ENCODE peak calls at places on chromosomes 2 and 18, in ten cellular contexts. P is fibroblast of pulmonary artery; F is HuH-7; I is stimulated activated CD4-positive, alpha-beta T cell treated with anti-CD3 and anti-CD28 coated beads, Interleukin-15, amount 100 ng/mL, for 1 hour; U is SHP77 treated with DMSO at 0.1 percent for 48 hours; C is small intestine; S is HCEC 1CT; N is NCI-H2029; G is activated T-cell treated with anti-CD3 and anti-CD28 coated beads for 48 hours; V is SK-MEL-5. A is an unnamed sample.

GRCh38 chr2:44639399-44639798 is 277.7 kb downstream of the CAMKMT start:
- DNase-seq in S (no peak), P (no peak), I (no peak), C (no peak), G (no peak), F (no peak), N (no peak), U (no peak), V (no peak), A (no peak)

GRCh38 chr2:134668821-134669220 is 50.0 kb downstream of the TMEM163 start:
- DNase-seq in F (no peak), P (no peak), N (no peak), U (no peak), V (no peak), C (peak; percentile 40), G (peak; percentile 56), I (peak; percentile 51), S (no peak), A (no peak)

GRCh38 chr2:54946220-54946568 is 104.1 kb downstream of the RTN4 start:
- DNase-seq in U (no peak), F (no peak), I (no peak), V (no peak), C (no peak), S (no peak), N (no peak), P (no peak), G (no peak), A (no peak)

GRCh38 chr2:38375711-38376345 is 1.2 kb downstream of the ATL2 start:
- DNase-seq in F (no peak), N (no peak), C (peak; percentile 15), S (peak; percentile 69), U (no peak), P (peak; percentile 34), I (no peak), V (no peak), G (peak; percentile 44), A (no peak)

GRCh38 chr2:225052703-225053102 is 10.4 kb upstream of the DOCK10 start:
- DNase-seq in F (no peak), V (no peak), U (no peak), C (peak; percentile 52), G (no peak), P (no peak), S (no peak), N (no peak), I (no peak), A (no peak)

GRCh38 chr2:46297546-46298271 is 502 bp downstream of the EPAS1 start:
- DNase-seq in P (peak; percentile 40), N (peak; percentile 52), S (peak; percentile 27), I (peak; percentile 56), C (peak; percentile 89), G (peak; percentile 43), V (no peak), U (no peak), F (peak; percentile 72), A (peak; percentile 77)

GRCh38 chr18:48153641-48154481 is 223.4 kb upstream of the SMAD2 start:
- DNase-seq in P (peak; percentile 78), V (no peak), F (no peak), I (no peak), U (no peak), C (no peak), G (no peak), S (peak; percentile 75), N (no peak), A (peak; percentile 24)

GRCh38 chr18:11657554-11657953 is 31.5 kb upstream of the GNAL start:
- DNase-seq in S (no peak), C (no peak), V (no peak), G (no peak), F (no peak), P (no peak), N (no peak), U (no peak), I (no peak), A (no peak)

GRCh38 chr2:28325567-28326468 is 66.8 kb upstream of the FOSL2 start:
- DNase-seq in P (no peak), U (peak; percentile 61), I (no peak), V (no peak), S (no peak), C (no peak), G (peak; percentile 33), N (no peak), F (no peak), A (peak; percentile 55)

GRCh38 chr2:107693604-107694003 is 133.1 kb upstream of the RGPD4 start:
- DNase-seq in F (no peak), C (no peak), N (no peak), S (no peak), G (no peak), U (no peak), P (no peak), I (no peak), V (no peak), A (no peak)

GRCh38 chr2:176187306-176188217 is 906 bp upstream of the HOXD1 start:
- DNase-seq in N (no peak), I (no peak), U (no peak), C (no peak), S (no peak), P (no peak), G (no peak), V (peak; percentile 42), F (peak; percentile 68), A (peak; percentile 19)

GRCh38 chr18:72605350-72605749 is 61.2 kb upstream of the CBLN2 start:
- DNase-seq in P (no peak), G (no peak), N (no peak), C (no peak), V (no peak), I (no peak), S (no peak), F (no peak), U (no peak), A (no peak)

GRCh38 chr2:26968001-26968400 is 2.4 kb upstream of the MAPRE3 start:
- DNase-seq in G (no peak), C (no peak), P (no peak), V (no peak), F (no peak), S (no peak), I (no peak), U (no peak), N (no peak), A (peak; percentile 87)

GRCh38 chr2:179272406-179273192 is 8.0 kb upstream of the SESTD1 start:
- DNase-seq in U (no peak), N (peak; percentile 74), G (no peak), F (no peak), I (no peak), V (peak; percentile 83), C (peak; percentile 61), P (peak; percentile 94), S (peak; percentile 39), A (peak; percentile 63)

GRCh38 chr2:3277748-3278520 is 99.7 kb downstream of the EIPR1 start:
- DNase-seq in N (no peak), I (no peak), C (no peak), P (no peak), U (no peak), V (no peak), F (no peak), G (no peak), S (no peak), A (no peak)

GRCh38 chr2:166344286-166345113 is 31.2 kb downstream of the SCN9A start:
- DNase-seq in V (peak; percentile 52), U (no peak), I (no peak), F (no peak), N (no peak), S (peak; percentile 70), G (no peak), C (no peak), P (peak; percentile 76), A (no peak)

GRCh38 chr18:22542400-22542835 is 124.7 kb upstream of the CTAGE1 start:
- DNase-seq in F (no peak), V (no peak), N (no peak), S (peak; percentile 57), U (no peak), G (no peak), C (no peak), P (peak; percentile 55), I (no peak), A (no peak)

GRCh38 chr2:40244251-40245010 is 207.5 kb downstream of the SLC8A1 start:
- DNase-seq in G (no peak), C (peak; percentile 64), F (peak; percentile 4), U (no peak), P (peak; percentile 77), S (peak; percentile 71), N (peak; percentile 37), I (no peak), V (peak; percentile 88), A (no peak)

GRCh38 chr2:61042807-61043206 is 22.9 kb upstream of the SANBR start:
- DNase-seq in S (no peak), F (no peak), U (no peak), C (no peak), P (no peak), G (no peak), V (no peak), I (no peak), N (no peak), A (no peak)

GRCh38 chr2:196217116-196217515 is 45.7 kb upstream of the STK17B start:
- DNase-seq in P (no peak), N (no peak), C (no peak), V (no peak), S (no peak), U (no peak), F (no peak), I (no peak), G (no peak), A (no peak)

GRCh38 chr2:210072922-210073509 is 70.6 kb downstream of the RPE start:
- DNase-seq in V (peak; percentile 70), N (peak; percentile 9), G (no peak), I (no peak), S (peak; percentile 62), P (peak; percentile 69), U (no peak), C (peak; percentile 45), F (peak; percentile 5), A (peak; percentile 38)

GRCh38 chr2:33033524-33034150 is 86.9 kb downstream of the LTBP1 start:
- DNase-seq in G (no peak), S (peak; percentile 78), F (no peak), I (no peak), U (peak; percentile 60), N (no peak), P (peak; percentile 75), V (peak; percentile 71), C (peak; percentile 48), A (peak; percentile 56)

GRCh38 chr2:106280224-106280623 is 86.1 kb upstream of the UXS1 start:
- DNase-seq in C (no peak), U (no peak), G (no peak), V (no peak), N (no peak), F (no peak), S (no peak), P (no peak), I (no peak), A (no peak)

GRCh38 chr2:238145851-238146250 is 7.4 kb downstream of the KLHL30 start:
- DNase-seq in F (no peak), C (peak; percentile 20), U (no peak), S (no peak), N (no peak), I (no peak), P (no peak), V (no peak), G (no peak), A (peak; percentile 55)

GRCh38 chr2:169047253-169048250 is 16.4 kb upstream of the ABCB11 start:
- DNase-seq in N (no peak), C (no peak), F (no peak), G (no peak), U (no peak), V (no peak), P (no peak), S (no peak), I (no peak), A (no peak)

GRCh38 chr2:23592898-23593297 is 207.9 kb downstream of the KLHL29 start:
- DNase-seq in U (no peak), F (no peak), P (no peak), G (no peak), I (no peak), S (no peak), C (no peak), V (no peak), N (no peak), A (no peak)

GRCh38 chr2:139218181-139218580 is 438.0 kb upstream of the NXPH2 start:
- DNase-seq in C (no peak), U (no peak), P (no peak), N (no peak), V (no peak), I (no peak), G (no peak), F (no peak), S (no peak), A (no peak)

GRCh38 chr2:215900203-215900611 is 113.1 kb downstream of the MREG start:
- DNase-seq in G (no peak), S (peak; percentile 53), U (no peak), P (peak; percentile 64), V (no peak), N (no peak), F (peak; percentile 11), I (no peak), C (no peak), A (no peak)

A was measured in LoVo.